ENCODE peak calls at places on chromosomes 5 and 9, in six cellular contexts. Y, I, Z, T, F and W are unnamed samples.

GRCh38 chr9:134811673-134812668 is 68.6 kb upstream of the FCN2 start:
- DNase-seq in I (no peak), Z (peak), F (peak), Y (no peak), T (no peak), W (peak)

GRCh38 chr9:108078823-108079222 is 589.3 kb upstream of the KLF4 start:
- DNase-seq in Z (no peak), I (no peak), F (no peak), Y (no peak), T (no peak), W (no peak)

GRCh38 chr5:16265141-16265540 is 85.5 kb upstream of the MARCHF11 start:
- DNase-seq in T (no peak), I (no peak), Y (no peak), F (no peak), Z (no peak), W (no peak)

GRCh38 chr5:123578390-123578789 is 66.4 kb downstream of the CSNK1G3 start:
- DNase-seq in T (no peak), I (no peak), Z (no peak), Y (no peak), F (no peak), W (no peak)

GRCh38 chr5:4699592-4699991 is 440.5 kb upstream of the ADAMTS16 start:
- DNase-seq in Z (no peak), F (no peak), T (no peak), Y (no peak), I (no peak), W (no peak)

GRCh38 chr5:65961644-65962043 is 35.3 kb downstream of the ERBIN start:
- DNase-seq in F (peak), Y (peak), Z (peak), T (no peak), I (peak), W (peak)

GRCh38 chr9:19199012-19199411 is 31.5 kb upstream of the DENND4C start:
- DNase-seq in T (no peak), Y (no peak), I (no peak), F (no peak), Z (no peak), W (no peak)

GRCh38 chr9:2837915-2838314 is 6.0 kb downstream of the PUM3 start:
- DNase-seq in I (peak), T (no peak), Y (no peak), F (peak), Z (no peak), W (peak)

GRCh38 chr5:54197018-54197417 is 113.4 kb downstream of the ARL15 start:
- DNase-seq in I (no peak), F (no peak), T (no peak), Y (no peak), Z (no peak), W (no peak)

GRCh38 chr5:175472378-175472777 is 6.0 kb upstream of the SFXN1 start:
- DNase-seq in I (no peak), Y (no peak), T (no peak), F (no peak), Z (no peak), W (no peak)

GRCh38 chr5:171306785-171307591 is 2.1 kb upstream of the TLX3 start:
- DNase-seq in F (no peak), Y (no peak), Z (no peak), T (no peak), I (no peak), W (no peak)

GRCh38 chr9:124218438-124219289 is 39.1 kb upstream of the NEK6 start:
- DNase-seq in T (no peak), Z (peak), F (peak), Y (peak), I (peak), W (peak)

GRCh38 chr9:34553511-34554021 is 30.8 kb upstream of the ENHO start:
- DNase-seq in T (no peak), Z (no peak), F (no peak), Y (no peak), I (no peak), W (no peak)

GRCh38 chr9:108884701-108885100 is 22.6 kb downstream of the ACTL7A start:
- DNase-seq in Y (no peak), I (no peak), T (no peak), Z (no peak), F (no peak), W (no peak)

GRCh38 chr9:8733096-8733954 is 933.7 kb upstream of the DMAC1 start:
- DNase-seq in F (no peak), Z (no peak), I (peak), T (no peak), Y (no peak), W (peak)

GRCh38 chr5:104179057-104179456 is 616.5 kb upstream of the NUDT12 start:
- DNase-seq in Z (peak), T (no peak), Y (peak), F (peak), I (peak), W (peak)

GRCh38 chr5:72347801-72348305 is 27.7 kb downstream of the PTCD2 start:
- DNase-seq in Y (no peak), I (no peak), F (peak), T (no peak), Z (peak), W (peak)

GRCh38 chr5:16690243-16690839 is 73.5 kb upstream of the RETREG1 start:
- DNase-seq in Y (peak), Z (peak), I (peak), T (no peak), F (peak), W (peak)

GRCh38 chr9:107667269-107667681 is 177.7 kb upstream of the KLF4 start:
- DNase-seq in Z (no peak), I (peak), T (no peak), F (peak), Y (no peak), W (no peak)

GRCh38 chr9:8799231-8800014 is 999.8 kb upstream of the DMAC1 start:
- DNase-seq in I (no peak), F (no peak), T (no peak), Z (no peak), Y (no peak), W (no peak)

GRCh38 chr5:151298063-151298462 is 5.5 kb downstream of the SLC36A3 start:
- DNase-seq in Y (no peak), I (peak), F (peak), Z (peak), T (no peak), W (peak)

GRCh38 chr5:124908603-124909451 is 162.4 kb upstream of the ZNF608 start:
- DNase-seq in I (peak), Z (no peak), T (no peak), F (peak), Y (peak), W (no peak)

GRCh38 chr9:68706579-68707201 is 1.6 kb downstream of the PIP5K1B start:
- DNase-seq in I (no peak), T (no peak), Z (no peak), Y (peak), F (no peak), W (no peak)

GRCh38 chr9:36928670-36929349 is 105.3 kb downstream of the PAX5 start:
- DNase-seq in Z (peak), I (peak), T (no peak), Y (peak), F (peak), W (peak)

GRCh38 chr5:58493136-58493535 is 1.9 kb downstream of the GAPT start:
- DNase-seq in Y (no peak), I (no peak), T (no peak), F (no peak), Z (no peak), W (no peak)

GRCh38 chr5:100644206-100644605 is 109.0 kb downstream of the FAM174A start:
- DNase-seq in F (no peak), Z (no peak), T (no peak), I (no peak), Y (no peak), W (no peak)

GRCh38 chr9:117334101-117334500 is 80.8 kb downstream of the ASTN2 start:
- DNase-seq in Z (no peak), T (no peak), I (no peak), Y (no peak), F (no peak), W (no peak)

GRCh38 chr5:135454946-135455345 is 2.8 kb upstream of the TIFAB start:
- DNase-seq in F (no peak), Y (no peak), I (no peak), Z (no peak), T (no peak), W (no peak)

GRCh38 chr9:107584944-107585343 is 95.4 kb upstream of the KLF4 start:
- DNase-seq in F (no peak), I (no peak), Y (peak), T (no peak), Z (no peak), W (no peak)

GRCh38 chr9:127102176-127102575 is 20.3 kb downstream of the ANGPTL2 start:
- DNase-seq in I (no peak), F (peak), T (no peak), Y (no peak), Z (no peak), W (no peak)

GRCh38 chr9:90086076-90086475 is 481.3 kb downstream of the GADD45G start:
- DNase-seq in T (no peak), I (no peak), Y (no peak), Z (no peak), F (no peak), W (no peak)

GRCh38 chr5:83542839-83543238 is 71.3 kb downstream of the VCAN start:
- DNase-seq in Z (no peak), F (no peak), I (no peak), Y (no peak), T (no peak), W (no peak)

GRCh38 chr9:7452378-7452777 is 347.2 kb downstream of the DMAC1 start:
- DNase-seq in Y (no peak), I (no peak), T (no peak), Z (peak), F (peak), W (no peak)

GRCh38 chr9:90249094-90249493 is 393.5 kb downstream of the DIRAS2 start:
- DNase-seq in Y (no peak), F (no peak), Z (no peak), T (no peak), I (no peak), W (no peak)

GRCh38 chr5:38166832-38167231 is 91.5 kb upstream of the EGFLAM start:
- DNase-seq in F (no peak), I (no peak), Z (no peak), Y (no peak), T (no peak), W (no peak)

GRCh38 chr5:172383231-172383802 is 71.0 kb downstream of the SH3PXD2B start:
- DNase-seq in Z (peak), F (peak), Y (no peak), I (no peak), T (no peak), W (peak)

GRCh38 chr9:71835596-71835995 is 67.3 kb upstream of the CEMIP2 start:
- DNase-seq in F (no peak), Y (no peak), Z (no peak), I (no peak), T (no peak), W (no peak)

GRCh38 chr5:55691265-55692105 is 20.6 kb downstream of the SLC38A9 start:
- DNase-seq in Y (peak), Z (peak), T (no peak), I (peak), F (peak), W (peak)

GRCh38 chr5:111092062-111092853 is at the start of gene WDR36:
- DNase-seq in Y (peak), F (peak), Z (peak), I (peak), T (peak), W (peak)
- TF ChIP-seq CTCF in Y (no peak), F (no peak), Z (no peak), I (no peak), T (no peak), W (no peak)

GRCh38 chr5:40799248-40799647 is 1.1 kb upstream of the PRKAA1 start:
- DNase-seq in F (peak), Z (no peak), Y (no peak), T (no peak), I (peak), W (no peak)
- H3K4me3 ChIP-seq in F (peak), Z (peak), Y (no peak), T (no peak), I (no peak), W (peak)

GRCh38 chr5:127907907-127908306 is 175.7 kb upstream of the SLC12A2 start:
- DNase-seq in Y (no peak), F (no peak), I (no peak), T (no peak), Z (no peak), W (no peak)

GRCh38 chr5:127906562-127907204 is 176.9 kb upstream of the SLC12A2 start:
- DNase-seq in Y (peak), Z (no peak), I (no peak), F (no peak), T (no peak), W (no peak)

GRCh38 chr5:127910307-127910956 is 173.1 kb upstream of the SLC12A2 start:
- DNase-seq in F (no peak), Y (no peak), Z (no peak), T (no peak), I (peak), W (peak)

GRCh38 chr5:127909821-127910220 is 173.7 kb upstream of the SLC12A2 start:
- DNase-seq in F (no peak), T (no peak), Y (no peak), Z (no peak), I (peak), W (no peak)

GRCh38 chr5:127909078-127909477 is 174.5 kb upstream of the SLC12A2 start:
- DNase-seq in I (peak), T (no peak), Y (peak), Z (peak), F (peak), W (peak)
- TF ChIP-seq CTCF in I (peak), T (no peak), Y (peak), Z (peak), F (peak), W (peak)

DNA sequence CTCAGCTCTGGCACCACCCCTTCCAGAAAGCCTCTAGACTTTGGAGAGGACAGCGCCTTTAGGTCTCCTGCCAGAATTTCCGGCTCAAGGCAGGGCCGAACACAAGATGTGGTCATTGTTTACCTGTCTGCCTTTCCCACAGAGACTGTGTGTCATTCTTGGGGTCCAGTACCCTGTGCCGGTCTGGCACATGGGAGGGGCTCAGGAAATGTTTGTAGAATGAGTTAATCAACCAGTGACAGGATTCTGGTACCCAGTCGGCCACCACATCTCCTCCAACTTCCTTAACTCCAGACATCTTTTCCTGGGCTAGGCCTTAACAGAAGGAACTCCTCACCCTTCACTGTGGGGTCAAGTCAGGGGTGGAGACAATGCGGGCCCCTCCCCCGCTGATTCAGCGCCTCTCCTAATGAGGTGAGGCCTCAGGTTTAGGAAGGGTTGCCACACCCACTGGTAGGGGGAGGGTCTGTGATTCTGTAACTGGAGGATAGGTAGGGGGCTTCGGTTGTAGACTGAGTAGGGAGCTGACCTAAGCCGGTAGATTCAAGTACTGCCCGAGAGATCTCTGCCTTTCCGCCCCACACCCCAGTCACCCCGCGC is 29.3 kb downstream of the PCDH1 start:
- DNase-seq in I (peak), F (peak), Z (no peak), T (no peak), Y (peak), W (peak)
- H3K4me3 ChIP-seq in I (no peak), F (peak), Z (peak), T (peak), Y (peak), W (peak)

GRCh38 chr9:82466616-82467251 is 478.2 kb downstream of the SPATA31D1 start:
- DNase-seq in Z (no peak), Y (peak), I (no peak), F (peak), T (no peak), W (peak)
- TF ChIP-seq CTCF in Z (peak), Y (peak), I (no peak), F (peak), T (no peak), W (peak)

GRCh38 chr9:119556129-119556875 is 187.1 kb upstream of the BRINP1 start:
- DNase-seq in T (no peak), I (peak), F (peak), Z (peak), Y (peak), W (peak)
- H3K4me3 ChIP-seq in T (no peak), I (peak), F (peak), Z (peak), Y (no peak), W (peak)

GRCh38 chr9:133396952-133397351 is 20.8 kb downstream of the STKLD1 start:
- DNase-seq in I (peak), Z (no peak), T (no peak), Y (no peak), F (no peak), W (peak)
- TF ChIP-seq CTCF in I (peak), Z (peak), T (no peak), Y (no peak), F (peak), W (peak)